ENCODE peak calls at places on chromosomes 2 and 18, in four cellular contexts. One of them, this sample, is unnamed.
A peak's percentile ranks its signal among the peaks of the same experiment; 100 is the strongest.

GRCh38 chr18:12366379-12366778 is 10.6 kb downstream of the AFG3L2 start:
- DNase-seq in HepG2: no peak
- DNase-seq in GM12878: no peak
- DNase-seq in K562: no peak
- DNase-seq in this sample: no peak

GRCh38 chr2:189829092-189829843 is 45.0 kb downstream of the PMS1 start:
- DNase-seq in GM12878: no peak
- DNase-seq in K562: no peak
- DNase-seq in HepG2: no peak
- DNase-seq in this sample: no peak

GRCh38 chr2:238555786-238556542 is 129.2 kb downstream of the ASB1 start:
- DNase-seq in HepG2: no peak
- DNase-seq in K562: no peak
- DNase-seq in GM12878: no peak
- DNase-seq in this sample: no peak

GRCh38 chr2:239192975-239193374 is 207.8 kb downstream of the HDAC4 start:
- DNase-seq in GM12878: no peak
- DNase-seq in HepG2: no peak
- DNase-seq in K562: no peak
- DNase-seq in this sample: no peak

GRCh38 chr2:64770781-64771334 is 117.1 kb upstream of the SERTAD2 start:
- DNase-seq in GM12878: no peak
- DNase-seq in HepG2: no peak
- DNase-seq in K562: peak; percentile 80
- DNase-seq in this sample: no peak

GRCh38 chr2:20065885-20066602 is 14.6 kb upstream of the LAPTM4A start:
- DNase-seq in K562: no peak
- DNase-seq in GM12878: no peak
- DNase-seq in HepG2: peak; percentile 95
- DNase-seq in this sample: peak; percentile 77

GRCh38 chr2:179900655-179901054 is 39.2 kb upstream of the ZNF385B start:
- DNase-seq in HepG2: no peak
- DNase-seq in K562: no peak
- DNase-seq in GM12878: no peak
- DNase-seq in this sample: no peak

GRCh38 chr2:237092920-237093781 is 7.5 kb downstream of the COPS8 start:
- DNase-seq in K562: no peak
- DNase-seq in GM12878: no peak
- DNase-seq in HepG2: no peak
- DNase-seq in this sample: peak; percentile 54

GRCh38 chr2:78455586-78455985 is 569.9 kb upstream of the REG3G start:
- DNase-seq in GM12878: no peak
- DNase-seq in HepG2: no peak
- DNase-seq in K562: no peak
- DNase-seq in this sample: no peak

GRCh38 chr18:77056399-77057015 is 76.1 kb downstream of the MBP start:
- DNase-seq in HepG2: peak; percentile 19
- DNase-seq in K562: no peak
- DNase-seq in GM12878: no peak
- DNase-seq in this sample: no peak

GRCh38 chr18:11072632-11073031 is 76.7 kb downstream of the PIEZO2 start:
- DNase-seq in GM12878: no peak
- DNase-seq in HepG2: no peak
- DNase-seq in K562: no peak
- DNase-seq in this sample: no peak

GRCh38 chr2:131036696-131037397 is 56.4 kb downstream of the FAM168B start:
- DNase-seq in HepG2: no peak
- DNase-seq in K562: no peak
- DNase-seq in GM12878: no peak
- DNase-seq in this sample: no peak

GRCh38 chr2:30203156-30203555 is 28.2 kb upstream of the LBH start:
- DNase-seq in GM12878: no peak
- DNase-seq in HepG2: no peak
- DNase-seq in K562: no peak
- DNase-seq in this sample: no peak

GRCh38 chr18:44033144-44033543 is 647.5 kb upstream of the SETBP1 start:
- DNase-seq in K562: no peak
- DNase-seq in HepG2: peak; percentile 0
- DNase-seq in GM12878: peak; percentile 4
- DNase-seq in this sample: no peak

GRCh38 chr2:150531626-150532419 is 44.4 kb upstream of the RND3 start:
- DNase-seq in HepG2: no peak
- DNase-seq in K562: no peak
- DNase-seq in GM12878: no peak
- DNase-seq in this sample: no peak

GRCh38 chr18:3520230-3521085 is 70.5 kb downstream of the TGIF1 start:
- DNase-seq in HepG2: no peak
- DNase-seq in K562: peak; percentile 15
- DNase-seq in GM12878: no peak
- DNase-seq in this sample: no peak

GRCh38 chr2:236014408-236015131 is 153.6 kb downstream of the GBX2 start:
- DNase-seq in GM12878: no peak
- DNase-seq in K562: no peak
- DNase-seq in HepG2: no peak
- DNase-seq in this sample: no peak

GRCh38 chr2:108616731-108617161 is 82.5 kb downstream of the LIMS1 start:
- DNase-seq in GM12878: no peak
- DNase-seq in K562: no peak
- DNase-seq in HepG2: no peak
- DNase-seq in this sample: no peak

GRCh38 chr2:4258563-4258962 is 555.2 kb downstream of the DCDC2C start:
- DNase-seq in K562: no peak
- DNase-seq in GM12878: no peak
- DNase-seq in HepG2: peak; percentile 38
- DNase-seq in this sample: no peak

GRCh38 chr2:136004920-136005319 is 19.5 kb upstream of the DARS1 start:
- DNase-seq in K562: no peak
- DNase-seq in GM12878: no peak
- DNase-seq in HepG2: no peak
- DNase-seq in this sample: no peak

GRCh38 chr2:1603059-1603458 is 141.3 kb downstream of the PXDN start:
- DNase-seq in HepG2: no peak
- DNase-seq in K562: no peak
- DNase-seq in GM12878: no peak
- DNase-seq in this sample: no peak

GRCh38 chr2:174340400-174341300 is 5.9 kb downstream of the SP9 start:
- DNase-seq in K562: no peak
- DNase-seq in HepG2: peak; percentile 41
- DNase-seq in GM12878: no peak
- DNase-seq in this sample: peak; percentile 68

GRCh38 chr18:63320690-63321265 is 1.2 kb upstream of the BCL2 start:
- DNase-seq in HepG2: peak; percentile 15
- DNase-seq in GM12878: no peak
- DNase-seq in K562: peak; percentile 38
- DNase-seq in this sample: peak; percentile 34

GRCh38 chr2:70994445-70995226 is at the start of gene TEX261:
- DNase-seq in K562: peak; percentile 91
- DNase-seq in GM12878: peak; percentile 34
- DNase-seq in HepG2: peak; percentile 84
- DNase-seq in this sample: peak; percentile 92

GRCh38 chr2:59627599-59627998 is 925.9 kb downstream of the BCL11A start:
- DNase-seq in GM12878: no peak
- DNase-seq in HepG2: no peak
- DNase-seq in K562: no peak
- DNase-seq in this sample: no peak

GRCh38 chr18:13481820-13482640 is 244.3 kb downstream of the FAM210A start:
- DNase-seq in K562: no peak
- DNase-seq in HepG2: no peak
- DNase-seq in GM12878: peak; percentile 51
- DNase-seq in this sample: no peak

GRCh38 chr2:98882971-98883779 is 52.9 kb downstream of the CRACDL start:
- DNase-seq in K562: no peak
- DNase-seq in HepG2: no peak
- DNase-seq in GM12878: no peak
- DNase-seq in this sample: no peak

GRCh38 chr18:65737346-65737745 is 13.5 kb upstream of the CDH7 start:
- DNase-seq in HepG2: no peak
- DNase-seq in K562: no peak
- DNase-seq in GM12878: no peak
- DNase-seq in this sample: no peak

GRCh38 chr2:150570712-150571111 is 83.2 kb upstream of the RND3 start:
- DNase-seq in GM12878: no peak
- DNase-seq in HepG2: no peak
- DNase-seq in K562: no peak
- DNase-seq in this sample: peak; percentile 68

GRCh38 chr2:139031722-139032121 is 251.5 kb upstream of the NXPH2 start:
- DNase-seq in K562: no peak
- DNase-seq in GM12878: peak; percentile 1
- DNase-seq in HepG2: peak; percentile 35
- DNase-seq in this sample: no peak
- TF ChIP-seq BHLHE40 in K562: no peak
- TF ChIP-seq BHLHE40 in GM12878: no peak
- TF ChIP-seq BHLHE40 in HepG2: no peak
- TF ChIP-seq BHLHE40 in this sample: no peak

GRCh38 chr18:59303656-59304055 is 14.8 kb downstream of the CPLX4 start:
- DNase-seq in GM12878: no peak
- DNase-seq in K562: no peak
- DNase-seq in HepG2: no peak
- DNase-seq in this sample: no peak
- TF ChIP-seq MAX in GM12878: no peak
- TF ChIP-seq MAX in K562: no peak
- TF ChIP-seq MAX in HepG2: no peak
- TF ChIP-seq MAX in this sample: no peak

GRCh38 chr18:8707946-8708345 is 2.6 kb downstream of the MTCL1 start:
- DNase-seq in K562: no peak
- DNase-seq in GM12878: no peak
- DNase-seq in HepG2: peak; percentile 52
- DNase-seq in this sample: no peak
- TF ChIP-seq BHLHE40 in K562: no peak
- TF ChIP-seq BHLHE40 in GM12878: no peak
- TF ChIP-seq BHLHE40 in HepG2: no peak
- TF ChIP-seq BHLHE40 in this sample: no peak

GRCh38 chr2:171800639-171801038 is 93.4 kb downstream of the SLC25A12 start:
- DNase-seq in K562: no peak
- DNase-seq in HepG2: no peak
- DNase-seq in GM12878: no peak
- DNase-seq in this sample: no peak

GRCh38 chr2:171793691-171794678 is 100.1 kb downstream of the SLC25A12 start:
- DNase-seq in HepG2: no peak
- DNase-seq in GM12878: no peak
- DNase-seq in K562: no peak
- DNase-seq in this sample: no peak

GRCh38 chr2:171794918-171795317 is 99.1 kb downstream of the SLC25A12 start:
- DNase-seq in K562: no peak
- DNase-seq in HepG2: no peak
- DNase-seq in GM12878: no peak
- DNase-seq in this sample: no peak

GRCh38 chr2:171792922-171793580 is 101.0 kb downstream of the SLC25A12 start:
- DNase-seq in HepG2: no peak
- DNase-seq in K562: no peak
- DNase-seq in GM12878: no peak
- DNase-seq in this sample: no peak

GRCh38 chr2:171798156-171798815 is 95.8 kb downstream of the SLC25A12 start:
- DNase-seq in HepG2: peak; percentile 60
- DNase-seq in GM12878: no peak
- DNase-seq in K562: no peak
- DNase-seq in this sample: no peak
- TF ChIP-seq MAX in HepG2: no peak
- TF ChIP-seq MAX in GM12878: no peak
- TF ChIP-seq MAX in K562: no peak
- TF ChIP-seq MAX in this sample: no peak

GRCh38 chr18:75915941-75916640 is 488.6 kb upstream of the SMIM21 start:
- DNase-seq in K562: no peak
- DNase-seq in GM12878: no peak
- DNase-seq in HepG2: no peak
- DNase-seq in this sample: no peak

GRCh38 chr18:75916641-75916982 is 489.1 kb upstream of the SMIM21 start:
- DNase-seq in HepG2: no peak
- DNase-seq in GM12878: no peak
- DNase-seq in K562: no peak
- DNase-seq in this sample: no peak
- TF ChIP-seq BHLHE40 in HepG2: no peak
- TF ChIP-seq BHLHE40 in GM12878: no peak
- TF ChIP-seq BHLHE40 in K562: no peak
- TF ChIP-seq BHLHE40 in this sample: no peak

GRCh38 chr2:11187083-11187619 is 31.9 kb downstream of the SLC66A3 start:
- DNase-seq in K562: peak; percentile 47
- DNase-seq in HepG2: no peak
- DNase-seq in GM12878: no peak
- DNase-seq in this sample: no peak
- TF ChIP-seq MAX in K562: no peak
- TF ChIP-seq MAX in HepG2: no peak
- TF ChIP-seq MAX in GM12878: no peak
- TF ChIP-seq MAX in this sample: no peak